ENCODE peak calls at places on chromosome 19, in seven cellular contexts. N, C, Y, U, P, V and D are unnamed samples.

GRCh38 chr19:53521373-53522202 is 16.4 kb upstream of the ZNF331 start:
- DNase-seq in Y (no peak), V (no peak), N (no peak), P (no peak), C (no peak), U (no peak), D (no peak)

GRCh38 chr19:31223805-31224534 is 125.3 kb downstream of the TSHZ3 start:
- DNase-seq in Y (peak), V (no peak), P (no peak), U (peak), C (no peak), N (peak), D (no peak)

GRCh38 chr19:1260749-1261511 is 8.2 kb upstream of the CIRBP start:
- DNase-seq in P (peak), Y (peak), U (peak), V (peak), N (peak), C (peak), D (no peak)

GRCh38 chr19:7915250-7916136 is 863 bp downstream of the TGFBR3L start:
- DNase-seq in P (no peak), C (no peak), N (no peak), U (no peak), V (no peak), Y (no peak), D (no peak)

GRCh38 chr19:42369433-42370067 is 20.5 kb downstream of the CNFN start:
- DNase-seq in V (no peak), Y (no peak), P (no peak), C (no peak), N (no peak), U (no peak), D (no peak)

GRCh38 chr19:32324631-32325215 is 20.7 kb upstream of the ZNF507 start:
- DNase-seq in U (no peak), C (no peak), P (no peak), N (no peak), Y (no peak), V (no peak), D (no peak)

GRCh38 chr19:45016388-45017314 is 15.4 kb downstream of the RELB start:
- DNase-seq in P (peak), N (peak), U (peak), Y (peak), C (peak), V (peak), D (peak)

GRCh38 chr19:44278181-44278690 is 18.6 kb downstream of the ZNF233 start:
- DNase-seq in N (peak), C (no peak), U (peak), P (no peak), V (no peak), Y (peak), D (no peak)

GRCh38 chr19:610071-610800 is 20.6 kb downstream of the HCN2 start:
- DNase-seq in V (no peak), C (no peak), Y (no peak), N (no peak), P (peak), U (no peak), D (no peak)

GRCh38 chr19:58396691-58397532 is 1.5 kb downstream of the RNF225 start:
- DNase-seq in N (no peak), U (no peak), V (no peak), P (no peak), C (no peak), Y (no peak), D (no peak)

GRCh38 chr19:53158119-53158656 is 665 bp downstream of the ZNF347 start:
- DNase-seq in P (peak), V (peak), U (no peak), N (peak), C (no peak), Y (peak), D (no peak)

GRCh38 chr19:24065865-24066604 is 21.0 kb upstream of the ZNF254 start:
- DNase-seq in P (no peak), C (no peak), N (no peak), V (no peak), Y (no peak), U (no peak), D (no peak)

GRCh38 chr19:611506-611869 is 21.8 kb downstream of the HCN2 start:
- DNase-seq in C (no peak), V (no peak), Y (peak), U (peak), P (no peak), N (peak), D (peak)

GRCh38 chr19:8571006-8571411 is 6.2 kb downstream of the MYO1F start:
- DNase-seq in C (no peak), Y (peak), N (peak), P (peak), V (peak), U (peak), D (no peak)

GRCh38 chr19:10612515-10613119 is 12.7 kb upstream of the SLC44A2 start:
- DNase-seq in Y (peak), P (no peak), U (no peak), V (peak), N (no peak), C (peak), D (no peak)

GRCh38 chr19:33465834-33466233 is 55.8 kb downstream of the PEPD start:
- DNase-seq in N (no peak), U (no peak), P (no peak), C (no peak), Y (no peak), V (no peak), D (no peak)

GRCh38 chr19:532578-533484 is 1.3 kb downstream of the CDC34 start:
- DNase-seq in N (peak), P (no peak), C (peak), U (peak), Y (peak), V (peak), D (no peak)

GRCh38 chr19:46355234-46355990 is 8.5 kb downstream of the PPP5C start:
- DNase-seq in C (no peak), U (no peak), N (no peak), Y (no peak), V (no peak), P (no peak), D (no peak)

GRCh38 chr19:51096473-51097165 is 11.6 kb downstream of the CTU1 start:
- DNase-seq in N (peak), Y (no peak), U (no peak), V (no peak), C (no peak), P (no peak), D (no peak)

GRCh38 chr19:5293607-5294089 is 47.0 kb downstream of the PTPRS start:
- DNase-seq in N (peak), C (no peak), V (no peak), Y (peak), U (no peak), P (no peak), D (no peak)